ENCODE peak calls at places on chromosome 21, in six cellular contexts. C is fibroblast of lung; E is SK-N-SH; N is astrocyte; I is CD8-positive, alpha-beta T cell; G is CD4-positive, alpha-beta T cell. F is an unnamed sample.

GRCh38 chr21:41899431-41900202 is 20.5 kb upstream of the PRDM15 start:
- DNase-seq in C (no peak), I (peak; percentile 16), G (no peak), E (no peak), N (no peak), F (no peak)

GRCh38 chr21:46619846-46620245 is 15.0 kb upstream of the S100B start:
- DNase-seq in G (no peak), C (no peak), E (no peak), I (no peak), N (no peak), F (no peak)

GRCh38 chr21:45102391-45102932 is 28.1 kb downstream of the ADARB1 start:
- DNase-seq in G (no peak), N (no peak), C (peak; percentile 27), I (no peak), E (no peak), F (no peak)

GRCh38 chr21:29078884-29079765 is 5.7 kb upstream of the CCT8 start:
- DNase-seq in E (no peak), G (no peak), I (peak; percentile 21), C (no peak), N (peak; percentile 14), F (peak; percentile 61)

GRCh38 chr21:36780861-36781260 is 81.9 kb downstream of the SIM2 start:
- DNase-seq in G (no peak), N (no peak), I (no peak), E (no peak), C (no peak), F (no peak)

GRCh38 chr21:28832013-28832714 is 160.5 kb downstream of the LTN1 start:
- DNase-seq in G (no peak), I (no peak), E (no peak), C (no peak), N (peak; percentile 21), F (no peak)

GRCh38 chr21:25911730-25912401 is 177.1 kb downstream of the GABPA start:
- DNase-seq in C (no peak), N (peak; percentile 62), G (no peak), I (no peak), E (no peak), F (no peak)

GRCh38 chr21:45868488-45868887 is 113.1 kb upstream of the COL6A1 start:
- DNase-seq in G (no peak), E (no peak), N (no peak), C (no peak), I (no peak), F (no peak)

GRCh38 chr21:44920694-44921604 is at the start of gene ITGB2:
- DNase-seq in C (no peak), I (peak; percentile 61), G (peak; percentile 44), E (no peak), N (no peak), F (no peak)

GRCh38 chr21:41957991-41958766 is 4.4 kb upstream of the C2CD2 start:
- DNase-seq in N (peak; percentile 92), E (no peak), G (no peak), C (peak; percentile 93), I (no peak), F (peak; percentile 90)

GRCh38 chr21:45403825-45404725 is 890 bp upstream of the COL18A1 start:
- DNase-seq in I (no peak), G (no peak), N (peak; percentile 76), C (peak; percentile 67), E (no peak), F (peak; percentile 85)

GRCh38 chr21:28754127-28754611 is 238.5 kb downstream of the LTN1 start:
- DNase-seq in C (peak; percentile 93), G (no peak), E (no peak), I (no peak), N (peak; percentile 93), F (peak; percentile 68)

GRCh38 chr21:37675202-37675801 is 241.0 kb downstream of the KCNJ6 start:
- DNase-seq in G (peak; percentile 64), E (peak; percentile 80), I (peak; percentile 55), N (peak; percentile 2), C (peak; percentile 49), F (peak; percentile 91)

GRCh38 chr21:29256125-29256895 is 42.4 kb upstream of the BACH1 start:
- DNase-seq in G (no peak), C (no peak), N (no peak), I (no peak), E (no peak), F (no peak)

GRCh38 chr21:45306832-45307571 is 19.3 kb upstream of the POFUT2 start:
- DNase-seq in G (no peak), I (no peak), C (peak; percentile 95), N (peak; percentile 91), E (no peak), F (peak; percentile 92)

GRCh38 chr21:41506526-41507520 is 1.1 kb downstream of the TMPRSS2 start:
- DNase-seq in E (no peak), G (no peak), C (no peak), I (no peak), N (no peak), F (no peak)

GRCh38 chr21:43919871-43920801 is 55.1 kb downstream of the AGPAT3 start:
- DNase-seq in I (no peak), G (no peak), C (no peak), N (no peak), E (no peak), F (peak; percentile 21)

GRCh38 chr21:38993561-38993960 is 187.8 kb downstream of the ETS2 start:
- DNase-seq in G (no peak), E (no peak), N (peak; percentile 85), I (no peak), C (peak; percentile 92), F (peak; percentile 88)

GRCh38 chr21:46441331-46441730 is 17.4 kb upstream of the DIP2A start:
- DNase-seq in I (no peak), E (no peak), N (no peak), G (no peak), C (no peak), F (no peak)

GRCh38 chr21:25887166-25887565 is 152.4 kb downstream of the GABPA start:
- DNase-seq in C (peak; percentile 9), I (no peak), G (no peak), E (no peak), N (no peak), F (no peak)

GRCh38 chr21:37198989-37199924 is 67.9 kb downstream of the VPS26C start:
- DNase-seq in G (no peak), E (peak; percentile 17), I (no peak), C (peak; percentile 64), N (peak; percentile 68), F (no peak)

GRCh38 chr21:20997633-20998455 is at the start of gene NCAM2:
- DNase-seq in I (peak; percentile 57), C (peak; percentile 85), E (peak; percentile 93), G (peak; percentile 59), N (peak; percentile 80), F (peak; percentile 88)

GRCh38 chr21:43335119-43335518 is 91.8 kb downstream of the SIK1 start:
- DNase-seq in E (no peak), N (no peak), G (no peak), C (no peak), I (no peak), F (no peak)

GRCh38 chr21:25188639-25189038 is 418.6 kb downstream of the MRPL39 start:
- DNase-seq in G (no peak), N (no peak), C (no peak), I (no peak), E (no peak), F (no peak)

GRCh38 chr21:38769253-38769780 is 36.4 kb upstream of the ETS2 start:
- DNase-seq in G (no peak), N (peak; percentile 87), C (peak; percentile 84), I (no peak), E (no peak), F (peak; percentile 65)

GRCh38 chr21:42455196-42455595 is 40.8 kb downstream of the RSPH1 start:
- DNase-seq in C (no peak), G (no peak), I (no peak), E (no peak), N (no peak), F (no peak)

GRCh38 chr21:26925636-26926035 is 41.3 kb downstream of the ADAMTS5 start:
- DNase-seq in N (no peak), C (no peak), E (no peak), I (no peak), G (no peak), F (no peak)
- H3K9me3 ChIP-seq in N (no peaks in the 10 kb centered on the region), C (no peaks in the 10 kb centered on the region), E (no peaks in the 10 kb centered on the region), I (no peaks in the 10 kb centered on the region), G (no peaks in the 10 kb centered on the region), F (no peaks in the 10 kb centered on the region)

GRCh38 chr21:33257404-33257803 is 8.8 kb upstream of the IL10RB start:
- DNase-seq in E (no peak), G (no peak), C (no peak), N (no peak), I (no peak), F (no peak)

GRCh38 chr21:33259428-33259827 is 6.7 kb upstream of the IL10RB start:
- DNase-seq in N (no peak), I (no peak), G (no peak), E (no peak), C (peak; percentile 53), F (no peak)

GRCh38 chr21:33259995-33260394 is 6.2 kb upstream of the IL10RB start:
- DNase-seq in N (no peak), E (no peak), C (no peak), I (no peak), G (no peak), F (no peak)

GRCh38 chr21:33256019-33256418 is 10.1 kb upstream of the IL10RB start:
- DNase-seq in E (no peak), G (no peak), I (no peak), C (no peak), N (no peak), F (no peak)

GRCh38 chr21:33258475-33258874 is 7.7 kb upstream of the IL10RB start:
- DNase-seq in E (no peak), N (no peak), G (no peak), C (no peak), I (no peak), F (no peak)
- H3K9me3 ChIP-seq in E (no peaks in the 10 kb centered on the region), N (no peaks in the 10 kb centered on the region), G (peaks cover 4% of the 10 kb centered on the region), C (no peaks in the 10 kb centered on the region), I (no peaks in the 10 kb centered on the region), F (no peaks in the 10 kb centered on the region)

DNA sequence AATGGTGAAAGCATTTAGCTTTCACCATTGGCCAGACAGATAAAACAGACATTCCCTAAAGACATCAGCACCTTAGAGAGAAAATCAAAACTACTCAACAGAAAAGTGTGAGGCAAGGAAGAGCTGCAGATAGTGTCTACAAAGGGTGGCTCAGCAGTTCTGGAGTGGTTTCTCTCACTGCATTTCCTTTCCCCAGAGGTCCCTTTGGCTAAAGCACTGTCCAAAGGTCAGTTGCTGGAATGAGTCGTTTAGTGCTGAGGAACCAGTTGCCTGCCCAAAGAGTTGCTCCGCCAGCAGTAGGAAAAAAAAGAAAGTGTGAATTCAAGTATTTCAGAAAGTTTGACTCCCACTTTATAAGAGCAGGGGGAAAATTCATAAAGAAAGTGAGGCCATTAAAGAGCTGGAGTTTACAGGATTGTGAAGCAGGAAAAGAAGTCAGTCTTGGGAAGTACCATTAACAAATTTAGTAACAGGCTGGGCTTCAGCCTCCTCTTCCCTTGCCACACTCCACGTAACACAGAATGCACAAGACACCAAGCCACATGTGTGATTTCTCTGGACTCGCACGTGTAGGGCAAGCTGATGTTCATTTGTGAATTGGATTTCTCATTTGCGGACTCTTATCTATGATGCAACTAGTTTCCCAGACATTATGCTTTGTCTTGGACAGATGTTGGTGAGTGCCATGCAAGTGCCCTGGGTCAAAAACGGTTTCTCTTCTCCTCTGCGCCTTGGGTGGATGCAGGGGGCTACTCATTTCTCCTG is 122.1 kb downstream of the RUNX1 start:
- DNase-seq in E (no peak), N (no peak), I (no peak), G (no peak), C (no peak), F (no peak)
- H3K9me3 ChIP-seq in E (no peaks in the 10 kb centered on the region), N (no peaks in the 10 kb centered on the region), I (no peaks in the 10 kb centered on the region), G (no peaks in the 10 kb centered on the region), C (no peaks in the 10 kb centered on the region), F (no peaks in the 10 kb centered on the region)

GRCh38 chr21:10575311-10575667 is 53.9 kb downstream of the TPTE start:
- DNase-seq in G (no peak), C (no peak), I (no peak), E (no peak), N (no peak), F (no peak)
- H3K9me3 ChIP-seq in G (peaks cover 31% of the 10 kb centered on the region), C (no peaks in the 10 kb centered on the region), I (peaks cover 8% of the 10 kb centered on the region), E (no peaks in the 10 kb centered on the region), N (peaks cover 25% of the 10 kb centered on the region), F (peaks cover 10% of the 10 kb centered on the region)

F was measured in aorta.